ENCODE peak calls at places on chromosome 6, in four cellular contexts. K is IMR-90, S is GM12878, R is K562. N is an unnamed sample.

GRCh38 chr6:154458565-154459475 is 51.7 kb downstream of the CNKSR3 start:
- DNase-seq in S (no peak), R (peak), K (no peak), N (no peak)

GRCh38 chr6:52877786-52878185 is 31.7 kb downstream of the GSTA3 start:
- DNase-seq in K (peak), R (no peak), S (no peak), N (no peak)

GRCh38 chr6:29632789-29633531 is at the start of gene GABBR1:
- DNase-seq in S (no peak), K (peak), R (peak), N (peak)

GRCh38 chr6:1787894-1788293 is 178.2 kb downstream of the FOXC1 start:
- DNase-seq in S (no peak), R (no peak), K (peak), N (no peak)

GRCh38 chr6:74269601-74269860 is 573.5 kb downstream of the CD109 start:
- DNase-seq in K (peak), S (no peak), R (no peak), N (no peak)

GRCh38 chr6:56458324-56458884 is 184.3 kb downstream of the DST start:
- DNase-seq in R (no peak), S (no peak), K (no peak), N (no peak)

GRCh38 chr6:71496018-71496800 is 207.6 kb downstream of the OGFRL1 start:
- DNase-seq in R (no peak), K (peak), S (peak), N (no peak)

GRCh38 chr6:163461696-163462095 is 47.2 kb downstream of the QKI start:
- DNase-seq in K (no peak), R (no peak), S (no peak), N (no peak)

GRCh38 chr6:90168693-90169131 is 127.9 kb downstream of the BACH2 start:
- DNase-seq in S (no peak), R (no peak), K (peak), N (no peak)

GRCh38 chr6:161561938-161562337 is 288.1 kb upstream of the AGPAT4 start:
- DNase-seq in K (no peak), R (no peak), S (no peak), N (no peak)
- TF ChIP-seq ELK1 in K (no peak), R (no peak), S (no peak), N (no peak)

GRCh38 chr6:63663882-63664281 is 28.3 kb downstream of the PHF3 start:
- DNase-seq in R (no peak), K (no peak), S (no peak), N (no peak)

GRCh38 chr6:63663147-63663877 is 27.7 kb downstream of the PHF3 start:
- DNase-seq in K (peak), S (no peak), R (peak), N (peak)

GRCh38 chr6:63660737-63661136 is 25.1 kb downstream of the PHF3 start:
- DNase-seq in R (no peak), S (no peak), K (no peak), N (no peak)

GRCh38 chr6:63661769-63662168 is 26.2 kb downstream of the PHF3 start:
- DNase-seq in K (no peak), S (no peak), R (no peak), N (no peak)
- TF ChIP-seq ELK1 in K (no peak), S (no peak), R (no peak), N (no peak)

GRCh38 chr6:3231213-3232016 is 4.0 kb upstream of the TUBB2B start:
- DNase-seq in R (no peak), K (peak), S (no peak), N (peak)
- TF ChIP-seq ELK1 in R (no peak), K (no peak), S (no peak), N (no peak)

GRCh38 chr6:166999145-166999844 is at the start of gene CEP43:
- DNase-seq in R (peak), K (peak), S (peak), N (peak)

GRCh38 chr6:166997768-166998255 is 1.4 kb upstream of the CEP43 start:
- DNase-seq in S (peak), R (peak), K (peak), N (peak)

GRCh38 chr6:166997348-166997747 is 1.8 kb upstream of the CEP43 start:
- DNase-seq in K (no peak), S (no peak), R (no peak), N (no peak)

GRCh38 chr6:166999845-167000253 is 652 bp downstream of the CEP43 start:
- DNase-seq in K (no peak), R (no peak), S (no peak), N (peak)

GRCh38 chr6:166998256-166999144 is 697 bp upstream of the CEP43 start:
- DNase-seq in K (no peak), S (no peak), R (peak), N (peak)
- TF ChIP-seq ELK1 in K (no peak), S (no peak), R (peak), N (no peak)

GRCh38 chr6:133549252-133549925 is 308.2 kb downstream of the EYA4 start:
- DNase-seq in S (no peak), K (no peak), R (no peak), N (no peak)

GRCh38 chr6:133550026-133550425 is 308.9 kb downstream of the EYA4 start:
- DNase-seq in S (no peak), R (no peak), K (no peak), N (no peak)

GRCh38 chr6:133546098-133546497 is 304.9 kb downstream of the EYA4 start:
- DNase-seq in S (no peak), R (no peak), K (peak), N (no peak)

GRCh38 chr6:133547136-133547535 is 306.0 kb downstream of the EYA4 start:
- DNase-seq in R (no peak), K (peak), S (no peak), N (no peak)

DNA sequence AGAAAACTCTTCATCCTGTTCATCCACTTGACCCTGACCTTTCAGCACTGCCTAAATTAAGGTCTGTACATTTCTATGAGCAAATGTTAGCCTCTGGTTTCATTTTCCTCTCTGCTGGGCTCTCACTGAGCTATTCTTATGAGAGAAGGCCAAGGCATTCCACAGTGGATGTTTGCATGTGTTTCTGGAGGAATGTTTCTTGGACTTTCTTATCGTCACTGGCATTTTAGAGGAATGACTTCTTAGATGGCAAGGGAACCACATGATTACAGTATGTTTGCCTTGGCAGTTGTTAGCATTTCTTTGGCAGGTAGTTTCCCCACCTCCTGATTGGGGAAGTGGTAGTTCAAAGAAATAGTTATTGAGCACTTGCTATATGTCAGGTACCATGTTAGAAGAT is 307.3 kb downstream of the EYA4 start:
- DNase-seq in R (no peak), S (no peak), K (peak), N (peak)
- TF ChIP-seq ELK1 in R (no peak), S (no peak), K (no peak), N (no peak)